ENCODE peak calls at places on chromosomes 6 and 20, in four cellular contexts. One of them, this sample, is unnamed.

GRCh38 chr6:80464901-80465300 is 358.4 kb downstream of the BCKDHB start:
- DNase-seq in activated CD8-positive, alpha-beta T cell treated with anti-CD3 and anti-CD28 coated beads for 36 hours: no peak
- DNase-seq in activated B cell treated with CpG ODN at 0.5 μM for 24 hours: no peak
- DNase-seq in GM10248: no peak
- DNase-seq in this sample: no peak

GRCh38 chr6:159826968-159827647 is 27.0 kb downstream of the PNLDC1 start:
- DNase-seq in activated CD8-positive, alpha-beta T cell treated with anti-CD3 and anti-CD28 coated beads for 36 hours: no peak
- DNase-seq in activated B cell treated with CpG ODN at 0.5 μM for 24 hours: no peak
- DNase-seq in GM10248: no peak
- DNase-seq in this sample: no peak

GRCh38 chr20:37692447-37693166 is 1.2 kb upstream of the CTNNBL1 start:
- DNase-seq in activated CD8-positive, alpha-beta T cell treated with anti-CD3 and anti-CD28 coated beads for 36 hours: no peak
- DNase-seq in activated B cell treated with CpG ODN at 0.5 μM for 24 hours: no peak
- DNase-seq in GM10248: no peak
- DNase-seq in this sample: no peak

GRCh38 chr20:48285656-48286055 is 500.4 kb upstream of the SULF2 start:
- DNase-seq in activated CD8-positive, alpha-beta T cell treated with anti-CD3 and anti-CD28 coated beads for 36 hours: no peak
- DNase-seq in activated B cell treated with CpG ODN at 0.5 μM for 24 hours: no peak
- DNase-seq in GM10248: no peak
- DNase-seq in this sample: no peak

GRCh38 chr6:33957391-33958207 is 153.8 kb upstream of the MLN start:
- DNase-seq in activated CD8-positive, alpha-beta T cell treated with anti-CD3 and anti-CD28 coated beads for 36 hours: no peak
- DNase-seq in activated B cell treated with CpG ODN at 0.5 μM for 24 hours: no peak
- DNase-seq in GM10248: no peak
- DNase-seq in this sample: no peak

GRCh38 chr6:124982669-124983068 is 20.4 kb downstream of the RNF217 start:
- DNase-seq in activated CD8-positive, alpha-beta T cell treated with anti-CD3 and anti-CD28 coated beads for 36 hours: no peak
- DNase-seq in activated B cell treated with CpG ODN at 0.5 μM for 24 hours: no peak
- DNase-seq in GM10248: no peak
- DNase-seq in this sample: no peak

GRCh38 chr20:41178904-41179432 is 41.6 kb downstream of the PLCG1 start:
- DNase-seq in activated CD8-positive, alpha-beta T cell treated with anti-CD3 and anti-CD28 coated beads for 36 hours: no peak
- DNase-seq in activated B cell treated with CpG ODN at 0.5 μM for 24 hours: no peak
- DNase-seq in GM10248: no peak
- DNase-seq in this sample: no peak

GRCh38 chr6:147067184-147067583 is 137.0 kb upstream of the STXBP5 start:
- DNase-seq in activated CD8-positive, alpha-beta T cell treated with anti-CD3 and anti-CD28 coated beads for 36 hours: no peak
- DNase-seq in activated B cell treated with CpG ODN at 0.5 μM for 24 hours: no peak
- DNase-seq in GM10248: no peak
- DNase-seq in this sample: no peak

GRCh38 chr6:166058064-166058739 is 109.4 kb downstream of the TBXT start:
- DNase-seq in activated CD8-positive, alpha-beta T cell treated with anti-CD3 and anti-CD28 coated beads for 36 hours: no peak
- DNase-seq in activated B cell treated with CpG ODN at 0.5 μM for 24 hours: no peak
- DNase-seq in GM10248: no peak
- DNase-seq in this sample: no peak

GRCh38 chr6:73309784-73310502 is 44.1 kb downstream of the DPPA5 start:
- DNase-seq in activated CD8-positive, alpha-beta T cell treated with anti-CD3 and anti-CD28 coated beads for 36 hours: peak
- DNase-seq in activated B cell treated with CpG ODN at 0.5 μM for 24 hours: peak
- DNase-seq in GM10248: peak
- DNase-seq in this sample: peak

GRCh38 chr20:20214757-20215275 is 153.1 kb upstream of the INSM1 start:
- DNase-seq in activated CD8-positive, alpha-beta T cell treated with anti-CD3 and anti-CD28 coated beads for 36 hours: no peak
- DNase-seq in activated B cell treated with CpG ODN at 0.5 μM for 24 hours: no peak
- DNase-seq in GM10248: no peak
- DNase-seq in this sample: no peak

GRCh38 chr6:127967708-127968107 is 66.8 kb upstream of the THEMIS start:
- DNase-seq in activated CD8-positive, alpha-beta T cell treated with anti-CD3 and anti-CD28 coated beads for 36 hours: peak
- DNase-seq in activated B cell treated with CpG ODN at 0.5 μM for 24 hours: no peak
- DNase-seq in GM10248: no peak
- DNase-seq in this sample: no peak

GRCh38 chr6:106254636-106255035 is 70.9 kb downstream of the ATG5 start:
- DNase-seq in activated CD8-positive, alpha-beta T cell treated with anti-CD3 and anti-CD28 coated beads for 36 hours: no peak
- DNase-seq in activated B cell treated with CpG ODN at 0.5 μM for 24 hours: no peak
- DNase-seq in GM10248: no peak
- DNase-seq in this sample: no peak

GRCh38 chr20:62900692-62901584 is 25.4 kb downstream of the DIDO1 start:
- DNase-seq in activated CD8-positive, alpha-beta T cell treated with anti-CD3 and anti-CD28 coated beads for 36 hours: peak
- DNase-seq in activated B cell treated with CpG ODN at 0.5 μM for 24 hours: no peak
- DNase-seq in GM10248: no peak
- DNase-seq in this sample: no peak

GRCh38 chr6:148086843-148087242 is 255.8 kb upstream of the SASH1 start:
- DNase-seq in activated CD8-positive, alpha-beta T cell treated with anti-CD3 and anti-CD28 coated beads for 36 hours: no peak
- DNase-seq in activated B cell treated with CpG ODN at 0.5 μM for 24 hours: no peak
- DNase-seq in GM10248: no peak
- DNase-seq in this sample: no peak

GRCh38 chr6:19231878-19232519 is 605.2 kb upstream of the ID4 start:
- DNase-seq in activated CD8-positive, alpha-beta T cell treated with anti-CD3 and anti-CD28 coated beads for 36 hours: no peak
- DNase-seq in activated B cell treated with CpG ODN at 0.5 μM for 24 hours: no peak
- DNase-seq in GM10248: no peak
- DNase-seq in this sample: no peak

GRCh38 chr6:107800564-107801164 is 23.4 kb downstream of the SCML4 start:
- DNase-seq in activated CD8-positive, alpha-beta T cell treated with anti-CD3 and anti-CD28 coated beads for 36 hours: no peak
- DNase-seq in activated B cell treated with CpG ODN at 0.5 μM for 24 hours: no peak
- DNase-seq in GM10248: no peak
- DNase-seq in this sample: no peak
- TF ChIP-seq CTCF in activated CD8-positive, alpha-beta T cell treated with anti-CD3 and anti-CD28 coated beads for 36 hours: peak
- TF ChIP-seq CTCF in activated B cell treated with CpG ODN at 0.5 μM for 24 hours: no peak
- TF ChIP-seq CTCF in GM10248: peak
- TF ChIP-seq CTCF in this sample: no peak

DNA sequence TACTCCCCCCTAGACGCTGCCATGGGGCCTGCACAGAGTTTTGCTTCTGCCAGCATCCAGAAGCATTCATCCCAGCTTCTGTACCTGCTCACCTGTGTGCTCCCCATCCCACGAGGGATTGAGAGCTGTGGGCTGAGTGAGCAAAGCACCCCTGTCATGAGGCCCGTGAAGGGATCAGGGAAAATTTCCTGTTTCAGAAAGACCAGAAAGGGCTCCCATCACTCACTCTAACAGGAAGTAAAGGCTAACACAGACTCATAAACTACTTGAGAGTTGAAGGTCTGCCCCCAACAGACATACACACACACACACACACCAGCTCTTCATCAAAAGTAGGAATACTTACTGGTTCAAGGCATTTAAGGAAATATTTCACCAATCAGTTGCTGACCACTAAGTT is 256.5 kb upstream of the NT5E start:
- DNase-seq in activated CD8-positive, alpha-beta T cell treated with anti-CD3 and anti-CD28 coated beads for 36 hours: no peak
- DNase-seq in activated B cell treated with CpG ODN at 0.5 μM for 24 hours: no peak
- DNase-seq in GM10248: no peak
- DNase-seq in this sample: no peak
- TF ChIP-seq CTCF in activated CD8-positive, alpha-beta T cell treated with anti-CD3 and anti-CD28 coated beads for 36 hours: no peak
- TF ChIP-seq CTCF in activated B cell treated with CpG ODN at 0.5 μM for 24 hours: no peak
- TF ChIP-seq CTCF in GM10248: no peak
- TF ChIP-seq CTCF in this sample: no peak

GRCh38 chr6:154356118-154356517 is 485 bp downstream of the IPCEF1 start:
- DNase-seq in activated CD8-positive, alpha-beta T cell treated with anti-CD3 and anti-CD28 coated beads for 36 hours: no peak
- DNase-seq in activated B cell treated with CpG ODN at 0.5 μM for 24 hours: no peak
- DNase-seq in GM10248: no peak
- DNase-seq in this sample: no peak
- TF ChIP-seq CTCF in activated CD8-positive, alpha-beta T cell treated with anti-CD3 and anti-CD28 coated beads for 36 hours: no peak
- TF ChIP-seq CTCF in activated B cell treated with CpG ODN at 0.5 μM for 24 hours: no peak
- TF ChIP-seq CTCF in GM10248: no peak
- TF ChIP-seq CTCF in this sample: no peak

GRCh38 chr6:117482240-117483003 is at the start of gene DCBLD1:
- DNase-seq in activated CD8-positive, alpha-beta T cell treated with anti-CD3 and anti-CD28 coated beads for 36 hours: peak
- DNase-seq in activated B cell treated with CpG ODN at 0.5 μM for 24 hours: peak
- DNase-seq in GM10248: peak
- DNase-seq in this sample: peak

GRCh38 chr6:117478853-117479231 is 3.6 kb upstream of the DCBLD1 start:
- DNase-seq in activated CD8-positive, alpha-beta T cell treated with anti-CD3 and anti-CD28 coated beads for 36 hours: no peak
- DNase-seq in activated B cell treated with CpG ODN at 0.5 μM for 24 hours: no peak
- DNase-seq in GM10248: no peak
- DNase-seq in this sample: no peak

GRCh38 chr6:117481926-117482239 is 591 bp upstream of the DCBLD1 start:
- DNase-seq in activated CD8-positive, alpha-beta T cell treated with anti-CD3 and anti-CD28 coated beads for 36 hours: peak
- DNase-seq in activated B cell treated with CpG ODN at 0.5 μM for 24 hours: no peak
- DNase-seq in GM10248: no peak
- DNase-seq in this sample: no peak

GRCh38 chr6:117481278-117481925 is 1.1 kb upstream of the DCBLD1 start:
- DNase-seq in activated CD8-positive, alpha-beta T cell treated with anti-CD3 and anti-CD28 coated beads for 36 hours: peak
- DNase-seq in activated B cell treated with CpG ODN at 0.5 μM for 24 hours: no peak
- DNase-seq in GM10248: peak
- DNase-seq in this sample: peak

DNA sequence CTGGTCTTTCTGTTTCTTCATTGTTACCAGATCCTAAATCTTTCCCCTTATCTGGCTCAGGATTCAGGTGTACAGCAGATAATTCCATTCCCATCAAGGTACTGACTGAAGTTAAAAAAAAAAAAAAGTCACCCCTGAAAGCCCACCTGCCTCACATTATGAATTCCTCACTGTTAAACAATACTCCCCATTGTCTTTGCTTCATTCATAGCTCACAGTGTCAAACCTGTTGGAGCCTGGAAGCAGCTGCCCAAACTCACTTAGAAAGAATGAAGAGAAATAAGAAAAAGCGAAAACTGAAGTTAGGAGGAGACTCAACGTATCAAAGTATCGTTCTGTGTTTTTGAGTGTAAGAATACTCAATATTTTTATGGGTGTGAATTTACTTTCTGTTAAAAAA is 1.8 kb upstream of the DCBLD1 start:
- DNase-seq in activated CD8-positive, alpha-beta T cell treated with anti-CD3 and anti-CD28 coated beads for 36 hours: no peak
- DNase-seq in activated B cell treated with CpG ODN at 0.5 μM for 24 hours: no peak
- DNase-seq in GM10248: no peak
- DNase-seq in this sample: no peak
- TF ChIP-seq CTCF in activated CD8-positive, alpha-beta T cell treated with anti-CD3 and anti-CD28 coated beads for 36 hours: no peak
- TF ChIP-seq CTCF in activated B cell treated with CpG ODN at 0.5 μM for 24 hours: no peak
- TF ChIP-seq CTCF in GM10248: no peak
- TF ChIP-seq CTCF in this sample: no peak

GRCh38 chr6:14474816-14475215 is 357.2 kb downstream of the CD83 start:
- DNase-seq in activated CD8-positive, alpha-beta T cell treated with anti-CD3 and anti-CD28 coated beads for 36 hours: no peak
- DNase-seq in activated B cell treated with CpG ODN at 0.5 μM for 24 hours: no peak
- DNase-seq in GM10248: no peak
- DNase-seq in this sample: no peak
- TF ChIP-seq CTCF in activated CD8-positive, alpha-beta T cell treated with anti-CD3 and anti-CD28 coated beads for 36 hours: no peak
- TF ChIP-seq CTCF in activated B cell treated with CpG ODN at 0.5 μM for 24 hours: no peak
- TF ChIP-seq CTCF in GM10248: no peak
- TF ChIP-seq CTCF in this sample: no peak

GRCh38 chr6:168004945-168005344 is 7.5 kb downstream of the KIF25 start:
- DNase-seq in activated CD8-positive, alpha-beta T cell treated with anti-CD3 and anti-CD28 coated beads for 36 hours: no peak
- DNase-seq in activated B cell treated with CpG ODN at 0.5 μM for 24 hours: no peak
- DNase-seq in GM10248: no peak
- DNase-seq in this sample: no peak
- TF ChIP-seq CTCF in activated CD8-positive, alpha-beta T cell treated with anti-CD3 and anti-CD28 coated beads for 36 hours: no peak
- TF ChIP-seq CTCF in activated B cell treated with CpG ODN at 0.5 μM for 24 hours: no peak
- TF ChIP-seq CTCF in GM10248: no peak
- TF ChIP-seq CTCF in this sample: no peak

GRCh38 chr6:75842732-75843131 is 93.7 kb downstream of the MYO6 start:
- DNase-seq in activated CD8-positive, alpha-beta T cell treated with anti-CD3 and anti-CD28 coated beads for 36 hours: no peak
- DNase-seq in activated B cell treated with CpG ODN at 0.5 μM for 24 hours: no peak
- DNase-seq in GM10248: no peak
- DNase-seq in this sample: no peak
- TF ChIP-seq CTCF in activated CD8-positive, alpha-beta T cell treated with anti-CD3 and anti-CD28 coated beads for 36 hours: no peak
- TF ChIP-seq CTCF in activated B cell treated with CpG ODN at 0.5 μM for 24 hours: no peak
- TF ChIP-seq CTCF in GM10248: no peak
- TF ChIP-seq CTCF in this sample: no peak

DNA sequence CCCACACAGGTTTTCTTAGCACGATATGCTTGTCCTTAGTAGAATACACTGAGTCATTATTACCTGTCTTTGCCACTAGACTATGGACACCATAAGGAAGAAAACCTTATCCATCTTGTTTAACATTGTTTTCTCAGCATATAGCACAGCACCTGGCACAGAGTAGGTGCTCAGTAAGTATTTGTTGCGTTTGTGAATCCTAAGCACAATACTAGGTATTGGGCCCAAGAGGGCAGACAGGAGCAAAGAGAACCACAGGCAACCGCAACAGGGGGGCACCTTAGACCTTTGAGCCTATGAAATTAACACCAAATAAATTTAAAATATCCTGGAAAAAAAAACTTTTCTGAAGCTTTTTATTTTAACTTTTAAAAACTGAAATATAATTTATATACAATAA is 3.7 kb upstream of the NCOA6 start:
- DNase-seq in activated CD8-positive, alpha-beta T cell treated with anti-CD3 and anti-CD28 coated beads for 36 hours: no peak
- DNase-seq in activated B cell treated with CpG ODN at 0.5 μM for 24 hours: no peak
- DNase-seq in GM10248: no peak
- DNase-seq in this sample: no peak
- TF ChIP-seq CTCF in activated CD8-positive, alpha-beta T cell treated with anti-CD3 and anti-CD28 coated beads for 36 hours: no peak
- TF ChIP-seq CTCF in activated B cell treated with CpG ODN at 0.5 μM for 24 hours: no peak
- TF ChIP-seq CTCF in GM10248: no peak
- TF ChIP-seq CTCF in this sample: no peak

DNA sequence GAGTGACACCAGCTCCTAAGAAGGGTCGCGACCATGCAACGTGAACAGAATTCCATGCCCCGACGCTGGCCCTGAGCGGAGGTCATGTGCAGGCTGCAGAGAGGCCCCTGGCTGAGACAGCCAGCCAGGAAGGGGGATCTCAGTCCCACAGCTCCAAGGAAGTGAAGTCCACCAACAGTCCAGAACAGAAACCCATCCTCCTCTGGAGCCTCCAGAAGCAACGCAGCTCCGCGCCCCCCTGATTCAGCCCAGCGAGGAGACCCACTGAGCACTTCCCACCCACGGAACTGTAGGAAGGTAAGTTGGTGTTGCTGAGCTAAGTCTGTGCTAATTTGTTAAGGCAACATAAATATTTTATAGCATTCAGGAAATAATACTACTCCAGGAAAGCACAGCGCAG is 240.9 kb upstream of the PMEPA1 start:
- DNase-seq in activated CD8-positive, alpha-beta T cell treated with anti-CD3 and anti-CD28 coated beads for 36 hours: no peak
- DNase-seq in activated B cell treated with CpG ODN at 0.5 μM for 24 hours: no peak
- DNase-seq in GM10248: no peak
- DNase-seq in this sample: no peak
- TF ChIP-seq CTCF in activated CD8-positive, alpha-beta T cell treated with anti-CD3 and anti-CD28 coated beads for 36 hours: no peak
- TF ChIP-seq CTCF in activated B cell treated with CpG ODN at 0.5 μM for 24 hours: no peak
- TF ChIP-seq CTCF in GM10248: no peak
- TF ChIP-seq CTCF in this sample: no peak

GRCh38 chr6:45988635-45989034 is 27.0 kb downstream of the CLIC5 start:
- DNase-seq in activated CD8-positive, alpha-beta T cell treated with anti-CD3 and anti-CD28 coated beads for 36 hours: no peak
- DNase-seq in activated B cell treated with CpG ODN at 0.5 μM for 24 hours: no peak
- DNase-seq in GM10248: no peak
- DNase-seq in this sample: peak

GRCh38 chr6:45990162-45990561 is 25.5 kb downstream of the CLIC5 start:
- DNase-seq in activated CD8-positive, alpha-beta T cell treated with anti-CD3 and anti-CD28 coated beads for 36 hours: no peak
- DNase-seq in activated B cell treated with CpG ODN at 0.5 μM for 24 hours: no peak
- DNase-seq in GM10248: no peak
- DNase-seq in this sample: no peak

GRCh38 chr6:45986746-45987274 is 28.9 kb downstream of the CLIC5 start:
- DNase-seq in activated CD8-positive, alpha-beta T cell treated with anti-CD3 and anti-CD28 coated beads for 36 hours: no peak
- DNase-seq in activated B cell treated with CpG ODN at 0.5 μM for 24 hours: no peak
- DNase-seq in GM10248: no peak
- DNase-seq in this sample: no peak

GRCh38 chr6:45987866-45988265 is 27.8 kb downstream of the CLIC5 start:
- DNase-seq in activated CD8-positive, alpha-beta T cell treated with anti-CD3 and anti-CD28 coated beads for 36 hours: no peak
- DNase-seq in activated B cell treated with CpG ODN at 0.5 μM for 24 hours: no peak
- DNase-seq in GM10248: no peak
- DNase-seq in this sample: no peak

DNA sequence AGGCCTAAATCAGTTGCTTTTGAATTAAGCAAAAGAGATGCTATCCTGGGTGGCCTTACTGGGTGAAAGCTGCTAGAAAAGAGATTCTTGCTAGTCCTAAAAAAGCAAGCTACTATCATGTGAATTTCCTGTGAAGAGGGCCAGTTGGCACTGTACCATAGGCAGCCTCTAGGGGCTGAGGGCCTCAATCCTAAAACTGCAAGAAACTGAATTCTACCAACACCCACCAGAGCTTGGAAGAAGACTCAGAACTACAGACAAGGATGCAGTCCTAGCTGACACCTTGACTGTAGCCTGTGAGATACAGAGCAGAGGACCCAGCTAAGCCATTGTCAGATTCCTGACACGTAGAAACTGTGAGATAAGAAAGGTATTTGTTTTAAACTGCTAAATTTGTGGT is 24.5 kb downstream of the CLIC5 start:
- DNase-seq in activated CD8-positive, alpha-beta T cell treated with anti-CD3 and anti-CD28 coated beads for 36 hours: no peak
- DNase-seq in activated B cell treated with CpG ODN at 0.5 μM for 24 hours: no peak
- DNase-seq in GM10248: no peak
- DNase-seq in this sample: no peak
- TF ChIP-seq CTCF in activated CD8-positive, alpha-beta T cell treated with anti-CD3 and anti-CD28 coated beads for 36 hours: no peak
- TF ChIP-seq CTCF in activated B cell treated with CpG ODN at 0.5 μM for 24 hours: no peak
- TF ChIP-seq CTCF in GM10248: no peak
- TF ChIP-seq CTCF in this sample: peak

This sample was measured in nephron progenitor cell.